ENCODE peak calls at places on chromosomes 11 and 22, in seven cellular contexts. One of them, this sample, is unnamed.

GRCh38 chr22:18076060-18076497 is 1.7 kb upstream of the PEX26 start:
- ATAC-seq in upper lobe of left lung: peak; percentile 68
- ATAC-seq in Panc1: peak; percentile 57
- ATAC-seq in HepG2: peak; percentile 42
- ATAC-seq in HCT116: peak; percentile 26
- ATAC-seq in K562: peak; percentile 44
- ATAC-seq in GM12878: peak; percentile 12
- ATAC-seq in this sample: peak; percentile 70

GRCh38 chr11:62702241-62702640 is 5.0 kb downstream of the BSCL2 start:
- ATAC-seq in upper lobe of left lung: no peak
- ATAC-seq in Panc1: no peak
- ATAC-seq in HepG2: no peak
- ATAC-seq in HCT116: no peak
- ATAC-seq in K562: no peak
- ATAC-seq in GM12878: no peak
- ATAC-seq in this sample: no peak

GRCh38 chr11:96472085-96472484 is 82.3 kb downstream of the JRKL start:
- ATAC-seq in upper lobe of left lung: peak; percentile 53
- ATAC-seq in Panc1: no peak
- ATAC-seq in HepG2: peak; percentile 59
- ATAC-seq in HCT116: peak; percentile 57
- ATAC-seq in K562: peak; percentile 65
- ATAC-seq in GM12878: peak; percentile 85
- ATAC-seq in this sample: no peak

GRCh38 chr11:73660497-73661034 is 14.2 kb downstream of the PLEKHB1 start:
- ATAC-seq in upper lobe of left lung: no peak
- ATAC-seq in Panc1: peak; percentile 10
- ATAC-seq in HepG2: peak; percentile 10
- ATAC-seq in HCT116: peak; percentile 28
- ATAC-seq in K562: peak; percentile 24
- ATAC-seq in GM12878: peak; percentile 41
- ATAC-seq in this sample: no peak

GRCh38 chr11:45994421-45995341 is 72.2 kb downstream of the LARGE2 start:
- ATAC-seq in upper lobe of left lung: no peak
- ATAC-seq in Panc1: no peak
- ATAC-seq in HepG2: no peak
- ATAC-seq in HCT116: no peak
- ATAC-seq in K562: peak; percentile 86
- ATAC-seq in GM12878: no peak
- ATAC-seq in this sample: no peak

GRCh38 chr11:122559734-122560382 is 95.7 kb upstream of the UBASH3B start:
- ATAC-seq in upper lobe of left lung: no peak
- ATAC-seq in Panc1: peak; percentile 89
- ATAC-seq in HepG2: peak; percentile 31
- ATAC-seq in HCT116: peak; percentile 90
- ATAC-seq in K562: peak; percentile 60
- ATAC-seq in GM12878: no peak
- ATAC-seq in this sample: no peak

GRCh38 chr22:43205748-43206514 is 19.0 kb upstream of the TTLL12 start:
- ATAC-seq in upper lobe of left lung: no peak
- ATAC-seq in Panc1: no peak
- ATAC-seq in HepG2: no peak
- ATAC-seq in HCT116: no peak
- ATAC-seq in K562: no peak
- ATAC-seq in GM12878: no peak
- ATAC-seq in this sample: no peak

GRCh38 chr11:128884054-128884453 is 7.1 kb upstream of the KCNJ5 start:
- ATAC-seq in upper lobe of left lung: no peak
- ATAC-seq in Panc1: no peak
- ATAC-seq in HepG2: no peak
- ATAC-seq in HCT116: no peak
- ATAC-seq in K562: no peak
- ATAC-seq in GM12878: no peak
- ATAC-seq in this sample: no peak

GRCh38 chr11:86570020-86570419 is 102.4 kb downstream of the ME3 start:
- ATAC-seq in upper lobe of left lung: no peak
- ATAC-seq in Panc1: peak; percentile 70
- ATAC-seq in HepG2: no peak
- ATAC-seq in HCT116: no peak
- ATAC-seq in K562: peak; percentile 10
- ATAC-seq in GM12878: peak; percentile 62
- ATAC-seq in this sample: no peak

GRCh38 chr11:120660024-120660565 is 148.5 kb downstream of the GRIK4 start:
- ATAC-seq in upper lobe of left lung: peak; percentile 12
- ATAC-seq in Panc1: peak; percentile 42
- ATAC-seq in HepG2: peak; percentile 83
- ATAC-seq in HCT116: peak; percentile 89
- ATAC-seq in K562: peak; percentile 93
- ATAC-seq in GM12878: peak; percentile 24
- ATAC-seq in this sample: no peak

GRCh38 chr11:101860694-101861371 is 54.0 kb upstream of the CEP126 start:
- ATAC-seq in upper lobe of left lung: peak; percentile 76
- ATAC-seq in Panc1: peak; percentile 92
- ATAC-seq in HepG2: peak; percentile 84
- ATAC-seq in HCT116: peak; percentile 96
- ATAC-seq in K562: peak; percentile 63
- ATAC-seq in GM12878: peak; percentile 91
- ATAC-seq in this sample: peak; percentile 70

GRCh38 chr11:76083563-76084451 is 122.5 kb downstream of the WNT11 start:
- ATAC-seq in upper lobe of left lung: no peak
- ATAC-seq in Panc1: no peak
- ATAC-seq in HepG2: no peak
- ATAC-seq in HCT116: peak; percentile 54
- ATAC-seq in K562: no peak
- ATAC-seq in GM12878: no peak
- ATAC-seq in this sample: peak; percentile 51

GRCh38 chr11:126153999-126154398 is 57.5 kb downstream of the RPUSD4 start:
- ATAC-seq in upper lobe of left lung: no peak
- ATAC-seq in Panc1: no peak
- ATAC-seq in HepG2: no peak
- ATAC-seq in HCT116: no peak
- ATAC-seq in K562: no peak
- ATAC-seq in GM12878: no peak
- ATAC-seq in this sample: no peak

GRCh38 chr22:20749453-20749852 is 24.5 kb upstream of the SERPIND1 start:
- ATAC-seq in upper lobe of left lung: peak; percentile 62
- ATAC-seq in Panc1: no peak
- ATAC-seq in HepG2: no peak
- ATAC-seq in HCT116: no peak
- ATAC-seq in K562: no peak
- ATAC-seq in GM12878: peak; percentile 4
- ATAC-seq in this sample: no peak

DNA sequence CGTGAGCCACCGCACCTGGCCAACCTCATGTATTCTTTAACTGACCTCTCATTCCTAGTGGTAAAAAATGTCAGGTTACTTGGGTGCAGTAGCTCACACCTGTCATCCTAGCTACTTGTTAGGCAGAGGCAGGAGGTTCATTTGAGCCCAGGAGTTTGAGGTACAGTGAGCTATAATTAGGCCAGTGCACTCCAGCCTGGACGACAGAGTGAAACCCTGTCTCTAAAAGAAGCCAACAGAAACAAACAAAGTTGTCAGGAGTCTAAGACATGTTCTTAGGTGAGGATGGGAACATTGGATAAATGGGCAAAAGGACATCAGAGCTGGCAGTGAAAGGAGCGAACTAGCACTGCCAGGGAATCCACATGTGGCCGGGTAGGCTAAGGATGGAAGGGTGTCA is 18.1 kb downstream of the MADD start:
- ATAC-seq in upper lobe of left lung: no peak
- ATAC-seq in Panc1: no peak
- ATAC-seq in HepG2: no peak
- ATAC-seq in HCT116: no peak
- ATAC-seq in K562: no peak
- ATAC-seq in GM12878: no peak
- ATAC-seq in this sample: no peak
- TF ChIP-seq POLR2AphosphoS5 in upper lobe of left lung: no peak
- TF ChIP-seq POLR2AphosphoS5 in Panc1: no peak
- TF ChIP-seq POLR2AphosphoS5 in HepG2: no peak
- TF ChIP-seq POLR2AphosphoS5 in HCT116: no peak
- TF ChIP-seq POLR2AphosphoS5 in K562: no peak
- TF ChIP-seq POLR2AphosphoS5 in GM12878: no peak
- TF ChIP-seq POLR2AphosphoS5 in this sample: no peak

DNA sequence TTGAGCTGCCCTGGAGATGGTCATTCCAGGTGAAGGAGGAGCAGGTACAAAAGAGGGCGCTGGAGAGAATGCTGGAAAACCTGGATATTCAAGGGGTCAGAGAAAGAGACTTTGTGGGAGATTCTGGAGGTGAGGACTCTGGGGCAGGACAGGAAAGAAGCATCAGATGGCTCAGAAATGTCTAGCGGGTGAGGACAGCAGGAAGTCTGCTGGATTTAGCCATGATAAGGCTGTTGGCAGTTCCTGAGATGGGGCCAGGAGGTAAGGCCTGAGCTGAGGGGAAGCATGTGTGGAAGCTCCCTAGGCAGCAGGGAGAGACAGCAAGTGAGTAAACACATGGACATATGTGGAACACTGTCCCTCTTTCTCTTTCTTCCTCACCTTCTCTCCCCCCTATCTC is 1.5 kb downstream of the UPB1 start:
- ATAC-seq in upper lobe of left lung: no peak
- ATAC-seq in Panc1: no peak
- ATAC-seq in HepG2: no peak
- ATAC-seq in HCT116: no peak
- ATAC-seq in K562: no peak
- ATAC-seq in GM12878: no peak
- ATAC-seq in this sample: no peak
- H3K27me3 ChIP-seq in upper lobe of left lung: no peaks in the 10 kb centered on the region
- H3K27me3 ChIP-seq in Panc1: no peaks in the 10 kb centered on the region
- H3K27me3 ChIP-seq in HepG2: no peaks in the 10 kb centered on the region
- H3K27me3 ChIP-seq in HCT116: no peaks in the 10 kb centered on the region
- H3K27me3 ChIP-seq in K562: peaks cover 48% of the 10 kb centered on the region
- H3K27me3 ChIP-seq in GM12878: no peaks in the 10 kb centered on the region
- H3K27me3 ChIP-seq in this sample: peaks cover 26% of the 10 kb centered on the region

GRCh38 chr22:38697055-38697980 is 3.4 kb downstream of the JOSD1 start:
- ATAC-seq in upper lobe of left lung: no peak
- ATAC-seq in Panc1: no peak
- ATAC-seq in HepG2: peak; percentile 64
- ATAC-seq in HCT116: no peak
- ATAC-seq in K562: peak; percentile 58
- ATAC-seq in GM12878: no peak
- ATAC-seq in this sample: no peak

GRCh38 chr22:38696606-38697005 is 4.1 kb downstream of the JOSD1 start:
- ATAC-seq in upper lobe of left lung: no peak
- ATAC-seq in Panc1: no peak
- ATAC-seq in HepG2: no peak
- ATAC-seq in HCT116: no peak
- ATAC-seq in K562: no peak
- ATAC-seq in GM12878: peak; percentile 8
- ATAC-seq in this sample: no peak

GRCh38 chr22:38698407-38699094 is 2.2 kb downstream of the JOSD1 start:
- ATAC-seq in upper lobe of left lung: no peak
- ATAC-seq in Panc1: no peak
- ATAC-seq in HepG2: no peak
- ATAC-seq in HCT116: no peak
- ATAC-seq in K562: no peak
- ATAC-seq in GM12878: no peak
- ATAC-seq in this sample: no peak

GRCh38 chr22:38694945-38695344 is 5.8 kb downstream of the JOSD1 start:
- ATAC-seq in upper lobe of left lung: no peak
- ATAC-seq in Panc1: no peak
- ATAC-seq in HepG2: no peak
- ATAC-seq in HCT116: no peak
- ATAC-seq in K562: no peak
- ATAC-seq in GM12878: peak; percentile 25
- ATAC-seq in this sample: no peak

DNA sequence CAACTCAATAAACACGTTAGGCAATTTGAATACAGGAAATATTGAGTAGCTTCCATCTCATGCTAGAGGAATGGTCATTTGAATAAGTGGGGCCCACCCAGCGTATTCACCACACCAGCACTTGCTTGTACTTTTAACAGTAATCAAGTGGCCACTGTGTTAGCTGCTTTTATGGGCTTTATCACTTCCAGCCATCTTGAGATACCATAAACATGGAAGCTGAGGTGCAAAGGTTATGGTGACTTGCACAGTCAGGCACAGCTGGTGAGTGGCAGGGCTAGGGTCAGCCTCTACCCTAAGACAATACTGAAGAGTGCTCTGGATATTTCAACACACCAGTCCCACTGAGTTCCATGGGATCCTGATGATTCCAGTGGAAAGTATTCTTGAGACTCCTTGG is 6.7 kb downstream of the JOSD1 start:
- ATAC-seq in upper lobe of left lung: no peak
- ATAC-seq in Panc1: no peak
- ATAC-seq in HepG2: peak; percentile 38
- ATAC-seq in HCT116: no peak
- ATAC-seq in K562: peak; percentile 41
- ATAC-seq in GM12878: peak; percentile 12
- ATAC-seq in this sample: no peak
- TF ChIP-seq POLR2AphosphoS5 in upper lobe of left lung: no peak
- TF ChIP-seq POLR2AphosphoS5 in Panc1: no peak
- TF ChIP-seq POLR2AphosphoS5 in HepG2: no peak
- TF ChIP-seq POLR2AphosphoS5 in HCT116: no peak
- TF ChIP-seq POLR2AphosphoS5 in K562: no peak
- TF ChIP-seq POLR2AphosphoS5 in GM12878: no peak
- TF ChIP-seq POLR2AphosphoS5 in this sample: no peak

GRCh38 chr11:71251761-71252433 is 480 bp downstream of the SHANK2 start:
- ATAC-seq in upper lobe of left lung: no peak
- ATAC-seq in Panc1: peak; percentile 72
- ATAC-seq in HepG2: peak; percentile 46
- ATAC-seq in HCT116: peak; percentile 60
- ATAC-seq in K562: peak; percentile 46
- ATAC-seq in GM12878: peak; percentile 74
- ATAC-seq in this sample: peak; percentile 12

GRCh38 chr11:71249301-71249700 is 3.1 kb downstream of the SHANK2 start:
- ATAC-seq in upper lobe of left lung: no peak
- ATAC-seq in Panc1: no peak
- ATAC-seq in HepG2: no peak
- ATAC-seq in HCT116: no peak
- ATAC-seq in K562: no peak
- ATAC-seq in GM12878: no peak
- ATAC-seq in this sample: no peak

GRCh38 chr11:71252434-71252781 is at the start of gene SHANK2:
- ATAC-seq in upper lobe of left lung: no peak
- ATAC-seq in Panc1: peak; percentile 54
- ATAC-seq in HepG2: peak; percentile 21
- ATAC-seq in HCT116: peak; percentile 75
- ATAC-seq in K562: no peak
- ATAC-seq in GM12878: peak; percentile 27
- ATAC-seq in this sample: no peak

GRCh38 chr11:71251159-71251721 is 1.1 kb downstream of the SHANK2 start:
- ATAC-seq in upper lobe of left lung: no peak
- ATAC-seq in Panc1: peak; percentile 63
- ATAC-seq in HepG2: peak; percentile 5
- ATAC-seq in HCT116: peak; percentile 12
- ATAC-seq in K562: no peak
- ATAC-seq in GM12878: no peak
- ATAC-seq in this sample: no peak

DNA sequence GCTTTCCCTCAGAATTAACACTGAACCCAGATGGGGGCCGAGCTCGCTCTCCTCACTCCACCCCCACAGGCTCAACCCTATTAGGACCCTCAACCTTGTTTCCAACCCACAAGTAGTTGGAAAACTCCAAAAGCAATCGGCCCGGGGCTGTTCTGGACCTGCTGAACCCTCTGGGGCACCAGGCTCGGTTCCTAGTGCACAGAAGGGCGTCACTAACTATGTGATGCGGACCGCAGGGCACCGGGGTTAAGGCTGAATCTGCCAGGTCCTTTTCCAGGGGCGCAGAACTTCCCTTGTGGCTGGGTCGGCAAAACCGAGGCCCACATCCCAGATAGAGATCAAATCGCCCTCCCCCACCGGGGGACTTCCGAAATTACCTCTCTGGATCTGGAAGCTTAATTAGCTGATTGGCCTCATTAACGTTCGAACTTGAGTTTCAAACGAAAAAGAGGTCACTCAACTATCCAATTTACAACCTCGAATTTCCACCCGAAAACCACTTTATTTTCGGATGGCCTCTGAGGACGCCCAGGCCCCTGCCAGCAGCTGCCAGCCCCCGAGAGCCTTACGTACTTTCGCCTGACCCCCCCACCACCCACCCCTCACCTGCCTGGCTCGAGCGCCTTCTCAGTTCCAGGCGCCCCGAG is 1.7 kb downstream of the SHANK2 start:
- ATAC-seq in upper lobe of left lung: no peak
- ATAC-seq in Panc1: no peak
- ATAC-seq in HepG2: no peak
- ATAC-seq in HCT116: no peak
- ATAC-seq in K562: no peak
- ATAC-seq in GM12878: no peak
- ATAC-seq in this sample: no peak
- H3K27me3 ChIP-seq in upper lobe of left lung: no peaks in the 10 kb centered on the region
- H3K27me3 ChIP-seq in Panc1: peaks cover 15% of the 10 kb centered on the region
- H3K27me3 ChIP-seq in HepG2: no peaks in the 10 kb centered on the region
- H3K27me3 ChIP-seq in HCT116: no peaks in the 10 kb centered on the region
- H3K27me3 ChIP-seq in K562: peaks cover 59% of the 10 kb centered on the region
- H3K27me3 ChIP-seq in GM12878: peaks cover 7% of the 10 kb centered on the region
- H3K27me3 ChIP-seq in this sample: peaks cover 90% of the 10 kb centered on the region